ENCODE peak calls at places on chromosomes 11 and 22, in ten cellular contexts. A is Panc1, B is suprapubic skin, R is sigmoid colon, D is HCT116, G is upper lobe of left lung, W is K562, I is breast epithelium, P is stomach, F is H1. Y is an unnamed sample.

GRCh38 chr11:37946155-37946766 is 1348.2 kb upstream of the RAG2 start:
- DNase-seq in I (no peak), F (peak; percentile 75), A (peak; percentile 12), W (peak; percentile 7), B (no peak), P (peak; percentile 29), G (no peak), D (no peak), R (no peak), Y (peak; percentile 12)

GRCh38 chr11:102757823-102758549 is 22.4 kb downstream of the MMP10 start:
- DNase-seq in W (no peak), F (no peak), B (no peak), A (no peak), I (no peak), R (no peak), D (no peak), P (no peak), G (no peak), Y (no peak)

GRCh38 chr11:17387811-17388210 is 648 bp downstream of the KCNJ11 start:
- DNase-seq in G (peak; percentile 69), W (no peak), I (no peak), B (no peak), F (no peak), R (no peak), D (no peak), A (no peak), P (no peak), Y (no peak)

GRCh38 chr11:26909429-26910009 is 84.4 kb upstream of the FIBIN start:
- DNase-seq in I (no peak), F (no peak), G (no peak), B (no peak), R (no peak), D (no peak), W (no peak), A (no peak), P (no peak), Y (no peak)

GRCh38 chr22:33658775-33659174 is 261.5 kb downstream of the LARGE1 start:
- DNase-seq in W (no peak), R (peak; percentile 81), F (no peak), I (no peak), A (no peak), D (no peak), P (no peak), B (peak; percentile 85), G (no peak), Y (no peak)

GRCh38 chr11:36333897-36334296 is 37.8 kb downstream of the PRR5L start:
- DNase-seq in F (no peak), I (no peak), R (no peak), A (no peak), D (peak; percentile 44), W (peak; percentile 69), B (no peak), G (no peak), P (no peak), Y (no peak)

GRCh38 chr11:3195251-3196160 is 23.1 kb downstream of the MRGPRG start:
- DNase-seq in B (peak; percentile 71), I (peak; percentile 36), W (peak; percentile 43), F (peak; percentile 47), R (peak; percentile 62), G (peak; percentile 56), P (no peak), A (no peak), D (peak; percentile 6), Y (peak; percentile 41)

GRCh38 chr11:120205596-120206161 is 5.2 kb upstream of the OAF start:
- DNase-seq in P (no peak), G (no peak), W (no peak), B (no peak), F (no peak), D (no peak), I (no peak), R (no peak), A (no peak), Y (no peak)

GRCh38 chr11:1306186-1307162 is 3.0 kb downstream of the TOLLIP start:
- DNase-seq in B (peak; percentile 76), I (no peak), A (no peak), W (no peak), G (peak; percentile 42), R (no peak), F (peak; percentile 32), P (peak; percentile 20), D (no peak), Y (no peak)

GRCh38 chr11:85665756-85666155 is 827 bp upstream of the CREBZF start:
- DNase-seq in R (no peak), P (no peak), W (no peak), I (no peak), A (no peak), F (no peak), B (no peak), D (no peak), G (no peak), Y (no peak)

GRCh38 chr11:19953909-19954308 is 206.4 kb downstream of the DBX1 start:
- DNase-seq in B (no peak), G (no peak), I (no peak), F (no peak), P (no peak), W (no peak), D (peak; percentile 24), A (no peak), R (no peak), Y (no peak)

GRCh38 chr11:57214087-57214395 is 23.0 kb downstream of the APLNR start:
- DNase-seq in B (no peak), A (no peak), F (no peak), D (no peak), W (no peak), R (no peak), P (no peak), G (no peak), I (no peak), Y (no peak)

GRCh38 chr11:113675003-113675471 is 31.1 kb downstream of the TMPRSS5 start:
- DNase-seq in D (no peak), F (no peak), P (no peak), W (no peak), R (no peak), B (no peak), G (no peak), I (no peak), A (no peak), Y (no peak)

GRCh38 chr11:103257360-103257759 is 148.1 kb downstream of the DYNC2H1 start:
- DNase-seq in W (no peak), R (no peak), P (no peak), F (no peak), I (no peak), A (peak; percentile 12), B (no peak), G (no peak), D (peak; percentile 35), Y (no peak)

GRCh38 chr22:41201146-41201545 is 4.0 kb upstream of the L3MBTL2 start:
- DNase-seq in D (no peak), G (no peak), F (no peak), I (no peak), B (no peak), P (no peak), R (no peak), A (no peak), W (no peak), Y (no peak)

GRCh38 chr11:88779551-88779950 is 286.2 kb downstream of the GRM5 start:
- DNase-seq in D (no peak), G (no peak), B (no peak), W (no peak), R (no peak), F (no peak), A (peak; percentile 7), I (no peak), P (no peak), Y (no peak)

GRCh38 chr22:33821290-33821689 is 99.0 kb downstream of the LARGE1 start:
- DNase-seq in W (no peak), R (no peak), G (no peak), P (no peak), B (no peak), D (no peak), I (no peak), F (no peak), A (no peak), Y (no peak)

DNA sequence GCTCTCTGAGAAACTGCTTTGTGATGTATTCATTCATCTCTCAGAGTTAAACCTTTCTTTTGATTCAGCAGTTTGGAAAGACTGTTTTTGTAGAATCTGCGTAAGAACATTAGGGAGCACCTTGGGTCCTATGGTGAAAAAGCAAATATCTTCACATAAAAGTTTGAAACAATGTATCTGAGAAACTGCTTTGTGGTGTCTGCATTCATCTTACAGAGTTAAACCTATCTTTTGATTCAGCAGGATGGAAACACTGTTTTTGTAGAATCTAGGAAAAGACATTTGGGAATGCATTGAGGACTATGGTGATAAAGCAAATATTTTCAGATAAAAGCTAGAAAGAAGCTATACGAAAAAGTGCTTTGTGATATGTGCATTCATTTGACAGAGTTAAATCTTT is 361.3 kb downstream of the OR4C45 start:
- DNase-seq in W (no peak), D (no peak), G (no peak), F (no peak), B (no peak), R (no peak), I (no peak), A (no peak), P (no peak), Y (no peak)
- H3K9me3 ChIP-seq in W (peaks cover 3% of the 10 kb centered on the region), D (peaks cover 47% of the 10 kb centered on the region), G (peaks cover 58% of the 10 kb centered on the region), F (peaks cover 67% of the 10 kb centered on the region), B (peaks cover 49% of the 10 kb centered on the region), R (peaks cover 36% of the 10 kb centered on the region), I (peaks cover 99% of the 10 kb centered on the region), A (no peaks in the 10 kb centered on the region), P (peaks cover 91% of the 10 kb centered on the region), Y (peaks cover 58% of the 10 kb centered on the region)

GRCh38 chr11:66022401-66023185 is 3.7 kb downstream of the CATSPER1 start:
- DNase-seq in R (peak; percentile 80), W (peak; percentile 90), I (peak; percentile 70), D (no peak), A (no peak), B (no peak), G (peak; percentile 97), F (peak; percentile 99), P (peak; percentile 83), Y (peak; percentile 80)
- TF ChIP-seq POLR2AphosphoS5 in R (no peak), W (no peak), I (no peak), D (peak; percentile 37), A (peak; percentile 25), B (no peak), G (no peak), F (no peak), P (no peak), Y (no peak)

DNA sequence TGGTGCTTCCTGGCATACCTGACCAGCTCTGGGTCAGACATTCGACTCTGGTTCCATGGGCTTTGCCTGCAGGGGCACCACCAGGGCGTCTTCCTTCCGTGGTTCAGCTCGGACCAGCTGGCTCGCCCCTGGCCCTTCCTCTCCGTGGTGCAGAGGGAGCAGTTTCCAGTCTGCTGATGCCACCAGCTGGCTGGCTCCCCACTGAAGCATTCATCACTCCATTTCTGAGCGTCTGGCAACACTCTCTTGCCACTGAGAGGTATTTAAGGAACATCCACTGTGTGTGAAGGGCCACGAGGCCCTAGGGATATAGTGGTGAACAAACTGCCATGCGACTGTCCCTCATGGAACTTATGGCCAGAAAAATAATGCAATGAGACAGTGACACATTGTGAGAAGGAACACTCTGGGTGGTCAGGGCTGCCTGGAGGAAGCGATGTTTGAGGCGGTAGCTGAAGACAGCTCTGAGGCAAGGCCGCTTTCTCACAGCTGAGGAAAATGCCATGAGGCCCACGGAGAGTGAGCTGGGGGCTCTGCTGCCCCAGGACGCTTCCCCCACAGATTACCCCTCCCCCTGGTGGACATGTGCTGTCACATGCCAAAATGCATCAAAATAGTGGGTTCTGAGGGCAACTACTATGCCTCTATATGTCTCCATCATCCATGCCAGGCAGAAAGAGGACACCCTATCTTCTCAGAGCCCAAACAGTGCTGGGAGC is 44.9 kb upstream of the ARFGAP3 start:
- DNase-seq in B (no peak), P (no peak), R (no peak), A (no peak), F (no peak), G (no peak), W (peak; percentile 16), D (no peak), I (no peak), Y (no peak)
- TF ChIP-seq CTCF in B (no peak), P (no peak), R (no peak), A (no peak), F (peak; percentile 42), G (peak; percentile 29), W (peak; percentile 44), D (peak; percentile 46), I (no peak), Y (no peak)

GRCh38 chr22:47092896-47093311 is 330.5 kb downstream of the TBC1D22A start:
- DNase-seq in D (no peak), P (no peak), W (no peak), B (peak; percentile 31), A (no peak), F (no peak), G (no peak), I (no peak), R (no peak), Y (no peak)
- H3K9me3 ChIP-seq in D (peaks cover 8% of the 10 kb centered on the region), P (peaks cover 12% of the 10 kb centered on the region), W (no peaks in the 10 kb centered on the region), B (peaks cover 5% of the 10 kb centered on the region), A (no peaks in the 10 kb centered on the region), F (no peaks in the 10 kb centered on the region), G (no peaks in the 10 kb centered on the region), I (no peaks in the 10 kb centered on the region), R (no peaks in the 10 kb centered on the region), Y (no peaks in the 10 kb centered on the region)

Y was measured in transverse colon.